ENCODE peak calls at places on chromosomes 3 and 15, in nine cellular contexts. R, O, C, L, B, Q, W, V and E are unnamed samples.

GRCh38 chr3:188326111-188326510 is 172.2 kb downstream of the LPP start:
- DNase-seq in R (no peak), O (no peak), C (no peak), L (no peak), B (no peak), Q (no peak), W (no peak), V (no peak), E (no peak)

GRCh38 chr3:130700541-130700940 is 46.1 kb downstream of the PIK3R4 start:
- DNase-seq in R (no peak), O (no peak), C (no peak), L (no peak), B (no peak), Q (no peak), W (no peak), V (no peak), E (no peak)

GRCh38 chr3:177335728-177336127 is 138.4 kb upstream of the TBL1XR1 start:
- DNase-seq in R (no peak), O (peak; percentile 48), C (no peak), L (no peak), B (no peak), Q (no peak), W (no peak), V (no peak), E (no peak)

GRCh38 chr3:127483902-127484591 is 106.5 kb downstream of the TPRA1 start:
- DNase-seq in R (peak; percentile 53), O (no peak), C (no peak), L (no peak), B (no peak), Q (no peak), W (peak; percentile 37), V (no peak), E (no peak)

GRCh38 chr15:79595995-79596622 is 164.0 kb downstream of the MINAR1 start:
- DNase-seq in R (peak; percentile 38), O (peak; percentile 83), C (no peak), L (peak; percentile 98), B (no peak), Q (no peak), W (peak; percentile 44), V (peak; percentile 64), E (peak; percentile 93)

GRCh38 chr3:126433496-126434263 is 39.0 kb downstream of the CFAP100 start:
- DNase-seq in R (no peak), O (no peak), C (no peak), L (no peak), B (no peak), Q (no peak), W (no peak), V (no peak), E (no peak)

GRCh38 chr15:74631935-74632560 is 16.4 kb downstream of the CLK3 start:
- DNase-seq in R (peak; percentile 53), O (peak; percentile 41), C (peak; percentile 19), L (peak; percentile 78), B (peak; percentile 49), Q (peak; percentile 52), W (no peak), V (peak; percentile 6), E (peak; percentile 75)

GRCh38 chr15:49423021-49423420 is at the start of gene FGF7:
- DNase-seq in R (no peak), O (no peak), C (no peak), L (peak; percentile 10), B (no peak), Q (no peak), W (no peak), V (no peak), E (peak; percentile 55)

GRCh38 chr3:126259411-126260391 is 79.3 kb upstream of the ALDH1L1 start:
- DNase-seq in R (peak; percentile 9), O (peak; percentile 50), C (peak; percentile 61), L (peak; percentile 66), B (no peak), Q (no peak), W (peak; percentile 71), V (peak; percentile 2), E (peak; percentile 68)

GRCh38 chr15:44735482-44736260 is 657 bp upstream of the TRIM69 start:
- DNase-seq in R (no peak), O (no peak), C (no peak), L (peak; percentile 12), B (no peak), Q (peak; percentile 24), W (no peak), V (no peak), E (no peak)

GRCh38 chr3:167898091-167898490 is 162.6 kb downstream of the SERPINI1 start:
- DNase-seq in R (no peak), O (no peak), C (no peak), L (no peak), B (no peak), Q (no peak), W (no peak), V (no peak), E (no peak)

GRCh38 chr3:138694287-138695007 is 85.9 kb downstream of the FAIM start:
- DNase-seq in R (no peak), O (peak; percentile 99), C (no peak), L (no peak), B (no peak), Q (no peak), W (no peak), V (no peak), E (no peak)

GRCh38 chr15:98070132-98070531 is 109.6 kb downstream of the ARRDC4 start:
- DNase-seq in R (no peak), O (no peak), C (no peak), L (no peak), B (no peak), Q (no peak), W (no peak), V (no peak), E (no peak)

GRCh38 chr3:105490045-105490444 is 123.3 kb downstream of the ALCAM start:
- DNase-seq in R (no peak), O (no peak), C (no peak), L (no peak), B (no peak), Q (no peak), W (no peak), V (no peak), E (no peak)

GRCh38 chr15:73922186-73923151 is 3.8 kb upstream of the LOXL1 start:
- DNase-seq in R (no peak), O (peak; percentile 58), C (no peak), L (peak; percentile 92), B (no peak), Q (no peak), W (peak; percentile 56), V (peak; percentile 0), E (peak; percentile 89)

GRCh38 chr3:40770046-40770445 is 245.3 kb downstream of the ZNF621 start:
- DNase-seq in R (no peak), O (peak; percentile 5), C (no peak), L (no peak), B (no peak), Q (no peak), W (no peak), V (no peak), E (no peak)

GRCh38 chr3:149850787-149851582 is 38.0 kb downstream of the RNF13 start:
- DNase-seq in R (no peak), O (no peak), C (no peak), L (no peak), B (no peak), Q (no peak), W (no peak), V (peak; percentile 66), E (no peak)

GRCh38 chr3:192864943-192865342 is 52.7 kb downstream of the MB21D2 start:
- DNase-seq in R (no peak), O (no peak), C (no peak), L (no peak), B (no peak), Q (no peak), W (no peak), V (no peak), E (peak; percentile 65)

GRCh38 chr3:22996926-22997600 is 206.1 kb upstream of the UBE2E2 start:
- DNase-seq in R (no peak), O (no peak), C (no peak), L (peak; percentile 14), B (no peak), Q (no peak), W (no peak), V (no peak), E (peak; percentile 31)

GRCh38 chr15:80615783-80616391 is 79.2 kb upstream of the ABHD17C start:
- DNase-seq in R (no peak), O (no peak), C (no peak), L (no peak), B (no peak), Q (no peak), W (peak; percentile 63), V (peak; percentile 70), E (no peak)

GRCh38 chr3:124246366-124246765 is 254.4 kb upstream of the ROPN1 start:
- DNase-seq in R (no peak), O (no peak), C (no peak), L (no peak), B (no peak), Q (no peak), W (no peak), V (no peak), E (no peak)

GRCh38 chr3:57544181-57545125 is at the start of gene DNAH12:
- DNase-seq in R (no peak), O (no peak), C (peak; percentile 8), L (peak; percentile 97), B (no peak), Q (no peak), W (no peak), V (peak; percentile 83), E (peak; percentile 99)

GRCh38 chr3:115932807-115933206 is 309.5 kb downstream of the GAP43 start:
- DNase-seq in R (no peak), O (no peak), C (no peak), L (no peak), B (no peak), Q (no peak), W (no peak), V (no peak), E (no peak)

GRCh38 chr3:14769531-14770325 is 49.0 kb upstream of the FGD5 start:
- DNase-seq in R (no peak), O (no peak), C (no peak), L (no peak), B (no peak), Q (no peak), W (peak; percentile 29), V (no peak), E (no peak)